ENCODE peak calls at places on chromosomes 2 and 18, in ten cellular contexts. S, U, I, F, Y, O, J, X, D and H are unnamed samples.

GRCh38 chr2:218270721-218271486 is 585 bp downstream of the PNKD start:
- DNase-seq in S (no peak), U (no peak), I (no peak), F (no peak), Y (no peak), O (no peak), J (no peak), X (no peak), D (no peak), H (no peak)

GRCh38 chr18:54713386-54713785 is 114.9 kb upstream of the RAB27B start:
- DNase-seq in S (no peak), U (no peak), I (peak), F (no peak), Y (no peak), O (no peak), J (no peak), X (no peak), D (no peak), H (no peak)

GRCh38 chr2:98134601-98135000 is 47.6 kb downstream of the VWA3B start:
- DNase-seq in S (no peak), U (no peak), I (no peak), F (no peak), Y (peak), O (no peak), J (no peak), X (no peak), D (no peak), H (no peak)

GRCh38 chr2:131062066-131062465 is 31.2 kb downstream of the FAM168B start:
- DNase-seq in S (no peak), U (no peak), I (no peak), F (no peak), Y (no peak), O (no peak), J (no peak), X (no peak), D (no peak), H (no peak)

GRCh38 chr2:16495812-16496211 is 169.8 kb downstream of the CYRIA start:
- DNase-seq in S (no peak), U (no peak), I (no peak), F (no peak), Y (no peak), O (no peak), J (no peak), X (no peak), D (no peak), H (no peak)

GRCh38 chr2:152174574-152174973 is 989 bp downstream of the STAM2 start:
- DNase-seq in S (no peak), U (no peak), I (no peak), F (no peak), Y (no peak), O (no peak), J (no peak), X (no peak), D (no peak), H (no peak)

GRCh38 chr2:235116885-235117492 is 165.2 kb downstream of the SH3BP4 start:
- DNase-seq in S (no peak), U (peak), I (no peak), F (no peak), Y (peak), O (no peak), J (no peak), X (no peak), D (peak), H (no peak)

GRCh38 chr18:48608581-48608980 is 69.8 kb downstream of the CTIF start:
- DNase-seq in S (no peak), U (no peak), I (no peak), F (no peak), Y (no peak), O (no peak), J (no peak), X (no peak), D (peak), H (no peak)

GRCh38 chr2:1717129-1717528 is 27.2 kb downstream of the PXDN start:
- DNase-seq in S (peak), U (peak), I (no peak), F (no peak), Y (peak), O (no peak), J (no peak), X (no peak), D (peak), H (peak)

GRCh38 chr18:59659486-59660187 is 37.6 kb downstream of the CCBE1 start:
- DNase-seq in S (no peak), U (peak), I (no peak), F (no peak), Y (no peak), O (no peak), J (no peak), X (no peak), D (no peak), H (no peak)

GRCh38 chr2:172496096-172496709 is 59.7 kb upstream of the PDK1 start:
- DNase-seq in S (no peak), U (no peak), I (peak), F (no peak), Y (no peak), O (no peak), J (no peak), X (no peak), D (no peak), H (no peak)